ENCODE peak calls at places on chromosomes 7 and 10, in nine cellular contexts. H is BJ, V is colonic mucosa, Z is IMR-90, K is PC-3, X is heart left ventricle, R is hepatocyte, B is retinal pigment epithelial cell, W is A549. T is an unnamed sample.

GRCh38 chr10:58743466-58744115 is 230.9 kb downstream of the BICC1 start:
- DNase-seq in B (peak; percentile 44), H (no peak), R (peak; percentile 45), V (no peak), W (no peak), K (no peak), Z (peak; percentile 85), X (no peak), T (peak; percentile 93)

GRCh38 chr7:69839782-69840181 is 241.5 kb downstream of the AUTS2 start:
- DNase-seq in K (no peak), V (no peak), R (no peak), B (no peak), H (no peak), W (no peak), Z (no peak), X (no peak), T (no peak)

GRCh38 chr10:13758302-13758701 is 171.5 kb downstream of the PRPF18 start:
- DNase-seq in R (peak; percentile 34), H (no peak), Z (peak; percentile 70), B (peak; percentile 19), K (no peak), V (no peak), W (no peak), X (no peak), T (peak; percentile 52)

GRCh38 chr10:88193018-88193417 is 329.6 kb downstream of the PTEN start:
- DNase-seq in K (no peak), H (no peak), V (no peak), W (no peak), X (no peak), R (no peak), Z (no peak), B (no peak), T (no peak)

GRCh38 chr7:77239471-77239870 is 39.9 kb upstream of the FGL2 start:
- DNase-seq in R (no peak), X (no peak), V (no peak), W (no peak), Z (no peak), B (no peak), H (no peak), K (no peak), T (no peak)

GRCh38 chr7:135620980-135621850 is 41.1 kb upstream of the STMP1 start:
- DNase-seq in Z (peak; percentile 91), W (peak; percentile 40), X (peak; percentile 26), B (peak; percentile 58), R (peak; percentile 87), H (peak; percentile 65), V (peak; percentile 39), K (peak; percentile 89), T (peak; percentile 94)

GRCh38 chr7:152086513-152086912 is 61.0 kb downstream of the GALNT11 start:
- DNase-seq in X (no peak), H (no peak), R (peak; percentile 26), V (no peak), W (no peak), B (no peak), Z (no peak), K (peak; percentile 15), T (no peak)

GRCh38 chr7:92766461-92767003 is 69.8 kb downstream of the CDK6 start:
- DNase-seq in Z (peak; percentile 57), R (peak; percentile 56), B (no peak), K (peak; percentile 74), H (no peak), W (peak; percentile 24), X (no peak), V (no peak), T (peak; percentile 60)

GRCh38 chr7:103148994-103149807 is at the start of gene NAPEPLD:
- DNase-seq in W (peak; percentile 94), V (peak; percentile 87), Z (peak; percentile 83), X (peak; percentile 90), B (peak; percentile 28), H (peak; percentile 54), R (peak; percentile 91), K (peak; percentile 83), T (peak; percentile 93)

GRCh38 chr7:103685646-103686418 is 239.8 kb upstream of the SLC26A5 start:
- DNase-seq in K (no peak), R (no peak), Z (no peak), X (no peak), B (no peak), W (no peak), H (no peak), V (no peak), T (no peak)

GRCh38 chr7:107725138-107725740 is 18.7 kb upstream of the CBLL1 start:
- DNase-seq in R (peak; percentile 74), V (peak; percentile 51), X (peak; percentile 36), Z (peak; percentile 68), K (peak; percentile 84), H (no peak), B (peak; percentile 12), W (peak; percentile 61), T (peak; percentile 85)

GRCh38 chr7:39761435-39761834 is 138.1 kb downstream of the RALA start:
- DNase-seq in W (no peak), K (no peak), H (no peak), V (no peak), B (no peak), Z (no peak), R (no peak), X (no peak), T (no peak)

GRCh38 chr10:51640120-51640819 is 59.1 kb downstream of the CSTF2T start:
- DNase-seq in Z (no peak), B (no peak), R (no peak), H (no peak), V (no peak), X (no peak), K (no peak), W (no peak), T (no peak)

GRCh38 chr7:105985250-105985649 is 22.2 kb downstream of the CDHR3 start:
- DNase-seq in B (no peak), H (no peak), Z (no peak), W (no peak), K (no peak), X (no peak), R (no peak), V (no peak), T (peak; percentile 12)

GRCh38 chr7:82194011-82194410 is 249.6 kb downstream of the CACNA2D1 start:
- DNase-seq in V (no peak), X (no peak), W (no peak), B (no peak), R (no peak), Z (peak; percentile 66), H (no peak), K (peak; percentile 22), T (peak; percentile 52)

GRCh38 chr10:61669161-61669755 is 6.5 kb downstream of the CABCOCO1 start:
- DNase-seq in K (no peak), Z (peak; percentile 11), H (no peak), V (no peak), W (no peak), B (no peak), R (no peak), X (no peak), T (peak; percentile 17)
- TF ChIP-seq CTCF in K (peak; percentile 56), Z (no peak), H (peak; percentile 14), V (no peak), W (no peak), B (no peak), R (peak; percentile 13), X (no peak), T (no peak)

GRCh38 chr10:122475130-122475529 is 13.8 kb downstream of the HTRA1 start:
- DNase-seq in X (peak; percentile 66), Z (no peak), V (no peak), R (no peak), K (no peak), B (no peak), H (no peak), W (no peak), T (no peak)

GRCh38 chr10:122473116-122473515 is 11.8 kb downstream of the HTRA1 start:
- DNase-seq in V (no peak), B (no peak), X (no peak), H (no peak), K (no peak), Z (no peak), R (no peak), W (no peak), T (no peak)

GRCh38 chr10:122475581-122475980 is 14.2 kb downstream of the HTRA1 start:
- DNase-seq in V (no peak), B (no peak), R (no peak), W (no peak), K (no peak), H (no peak), Z (peak; percentile 39), X (no peak), T (no peak)

GRCh38 chr10:122476034-122476695 is 14.8 kb downstream of the HTRA1 start:
- DNase-seq in W (no peak), B (no peak), X (no peak), K (no peak), V (no peak), Z (no peak), H (no peak), R (no peak), T (no peak)

DNA sequence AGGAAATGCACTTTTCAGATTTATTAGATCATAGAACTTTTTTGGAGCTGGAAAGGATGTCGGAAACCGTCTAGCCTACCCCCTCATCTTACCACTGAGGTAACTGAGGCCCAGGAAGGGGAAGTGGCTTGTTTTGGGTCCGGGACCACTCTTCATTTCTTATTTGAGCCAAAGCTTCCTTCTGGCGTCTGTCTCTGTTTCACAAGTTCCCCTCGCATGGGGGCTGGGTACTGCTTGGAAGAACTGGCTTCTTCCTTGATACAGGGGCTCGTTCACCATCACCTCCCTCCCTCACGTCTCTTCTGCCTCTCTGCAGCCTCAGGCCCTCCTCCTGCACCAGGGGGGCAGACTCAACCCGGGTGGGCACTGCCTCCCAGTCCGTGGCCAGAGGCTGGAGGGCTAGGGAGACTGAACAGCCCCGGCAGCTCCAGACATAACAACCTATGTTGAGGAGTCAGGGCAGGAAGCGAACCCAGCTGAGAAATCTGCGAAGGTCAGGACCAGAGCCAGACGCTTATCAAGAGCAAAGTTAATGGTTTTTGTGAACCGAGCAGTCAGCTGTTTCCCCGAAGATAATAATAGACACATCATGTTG is 12.9 kb downstream of the HTRA1 start:
- DNase-seq in X (no peak), B (no peak), W (no peak), R (no peak), Z (no peak), H (no peak), V (no peak), K (no peak), T (peak; percentile 52)
- H3K4me3 ChIP-seq in X (peak overlapping the region; percentile 15), B (no peak overlapping the region), W (no peak overlapping the region), R (no peak overlapping the region), Z (no peak overlapping the region), H (no peak overlapping the region), V (no peak overlapping the region), K (no peak overlapping the region), T (no peak overlapping the region)

GRCh38 chr10:122703483-122704448 is 4.1 kb upstream of the C10orf120 start:
- DNase-seq in X (peak; percentile 68), K (peak; percentile 68), R (peak; percentile 82), W (peak; percentile 84), V (peak; percentile 66), B (no peak), H (no peak), Z (peak; percentile 35), T (peak; percentile 76)
- TF ChIP-seq CTCF in X (peak; percentile 80), K (peak; percentile 87), R (peak; percentile 76), W (peak; percentile 85), V (peak; percentile 63), B (peak; percentile 94), H (peak; percentile 84), Z (peak; percentile 70), T (peak; percentile 99)

DNA sequence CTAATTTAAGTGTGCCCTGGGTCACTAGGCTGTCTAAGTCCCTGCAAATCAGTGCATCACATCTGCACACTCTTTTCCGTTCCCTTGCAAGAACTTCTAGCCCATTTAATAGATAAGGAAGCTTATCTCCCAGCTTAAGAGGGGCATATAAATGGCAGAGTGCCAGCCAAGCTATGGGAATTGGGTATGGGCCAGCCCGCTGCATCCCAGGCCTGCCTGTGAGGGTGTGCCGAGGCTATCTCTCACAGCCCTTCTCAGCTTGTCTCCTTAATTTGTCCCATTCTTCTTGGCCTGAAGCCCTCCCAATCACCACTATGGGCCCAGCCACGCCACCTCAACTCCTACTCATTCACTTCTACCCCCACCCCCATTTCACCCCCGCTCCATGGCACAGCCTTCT is 14.7 kb downstream of the AQP1 start:
- DNase-seq in H (no peak), W (no peak), X (no peak), R (no peak), Z (no peak), K (no peak), B (no peak), V (peak; percentile 15), T (no peak)
- H3K4me3 ChIP-seq in H (no peak overlapping the region), W (no peak overlapping the region), X (no peak overlapping the region), R (no peak overlapping the region), Z (no peak overlapping the region), K (no peak overlapping the region), B (no peak overlapping the region), V (no peak overlapping the region), T (no peak overlapping the region)